ENCODE peak calls at places on chromosomes 3 and 15, in ten cellular contexts. One of them, this sample, is unnamed.

GRCh38 chr3:173913397-173913796 is 515.9 kb downstream of the NLGN1 start:
- DNase-seq in right cardiac atrium: no peak
- DNase-seq in activated CD8-positive, alpha-beta memory T cell treated with anti-CD3 and anti-CD28 coated beads, Interleukin-2, amount 50 U/mL, for 48 hours: no peak
- DNase-seq in NCI-H460: no peak
- DNase-seq in hepatic stellate cell: no peak
- DNase-seq in cardiac fibroblast: peak; percentile 33
- DNase-seq in astrocyte: peak; percentile 75
- DNase-seq in caudate nucleus: no peak
- DNase-seq in posterior vena cava: no peak
- DNase-seq in H54: no peak
- DNase-seq in this sample: no peak

GRCh38 chr3:62876064-62876463 is 848 bp upstream of the CADPS start:
- DNase-seq in right cardiac atrium: peak; percentile 62
- DNase-seq in activated CD8-positive, alpha-beta memory T cell treated with anti-CD3 and anti-CD28 coated beads, Interleukin-2, amount 50 U/mL, for 48 hours: no peak
- DNase-seq in NCI-H460: peak; percentile 11
- DNase-seq in hepatic stellate cell: no peak
- DNase-seq in cardiac fibroblast: peak; percentile 39
- DNase-seq in astrocyte: peak; percentile 64
- DNase-seq in caudate nucleus: no peak
- DNase-seq in posterior vena cava: no peak
- DNase-seq in H54: no peak
- DNase-seq in this sample: peak; percentile 5

GRCh38 chr15:69346112-69346511 is 47.4 kb downstream of the PAQR5 start:
- DNase-seq in right cardiac atrium: no peak
- DNase-seq in activated CD8-positive, alpha-beta memory T cell treated with anti-CD3 and anti-CD28 coated beads, Interleukin-2, amount 50 U/mL, for 48 hours: no peak
- DNase-seq in NCI-H460: no peak
- DNase-seq in hepatic stellate cell: peak; percentile 56
- DNase-seq in cardiac fibroblast: peak; percentile 71
- DNase-seq in astrocyte: peak; percentile 13
- DNase-seq in caudate nucleus: no peak
- DNase-seq in posterior vena cava: no peak
- DNase-seq in H54: no peak
- DNase-seq in this sample: no peak

GRCh38 chr15:70569139-70569717 is 194.1 kb downstream of the UACA start:
- DNase-seq in right cardiac atrium: no peak
- DNase-seq in activated CD8-positive, alpha-beta memory T cell treated with anti-CD3 and anti-CD28 coated beads, Interleukin-2, amount 50 U/mL, for 48 hours: peak; percentile 35
- DNase-seq in NCI-H460: peak; percentile 46
- DNase-seq in hepatic stellate cell: peak; percentile 62
- DNase-seq in cardiac fibroblast: peak; percentile 70
- DNase-seq in astrocyte: peak; percentile 55
- DNase-seq in caudate nucleus: no peak
- DNase-seq in posterior vena cava: no peak
- DNase-seq in H54: no peak
- DNase-seq in this sample: peak; percentile 29

GRCh38 chr3:81816473-81817260 is 55.2 kb upstream of the GBE1 start:
- DNase-seq in right cardiac atrium: no peak
- DNase-seq in activated CD8-positive, alpha-beta memory T cell treated with anti-CD3 and anti-CD28 coated beads, Interleukin-2, amount 50 U/mL, for 48 hours: no peak
- DNase-seq in NCI-H460: no peak
- DNase-seq in hepatic stellate cell: no peak
- DNase-seq in cardiac fibroblast: peak; percentile 3
- DNase-seq in astrocyte: peak; percentile 49
- DNase-seq in caudate nucleus: no peak
- DNase-seq in posterior vena cava: no peak
- DNase-seq in H54: no peak
- DNase-seq in this sample: no peak

GRCh38 chr15:38647683-38648082 is 83.1 kb upstream of the RASGRP1 start:
- DNase-seq in right cardiac atrium: no peak
- DNase-seq in activated CD8-positive, alpha-beta memory T cell treated with anti-CD3 and anti-CD28 coated beads, Interleukin-2, amount 50 U/mL, for 48 hours: no peak
- DNase-seq in NCI-H460: peak; percentile 3
- DNase-seq in hepatic stellate cell: no peak
- DNase-seq in cardiac fibroblast: peak; percentile 53
- DNase-seq in astrocyte: peak; percentile 4
- DNase-seq in caudate nucleus: no peak
- DNase-seq in posterior vena cava: no peak
- DNase-seq in H54: no peak
- DNase-seq in this sample: no peak

GRCh38 chr15:80777137-80777536 is 2.0 kb upstream of the CEMIP start:
- DNase-seq in right cardiac atrium: peak; percentile 58
- DNase-seq in activated CD8-positive, alpha-beta memory T cell treated with anti-CD3 and anti-CD28 coated beads, Interleukin-2, amount 50 U/mL, for 48 hours: no peak
- DNase-seq in NCI-H460: no peak
- DNase-seq in hepatic stellate cell: peak; percentile 76
- DNase-seq in cardiac fibroblast: peak; percentile 96
- DNase-seq in astrocyte: peak; percentile 76
- DNase-seq in caudate nucleus: no peak
- DNase-seq in posterior vena cava: peak; percentile 81
- DNase-seq in H54: no peak
- DNase-seq in this sample: no peak

GRCh38 chr15:33852094-33852493 is 116.2 kb upstream of the CHRM5 start:
- DNase-seq in right cardiac atrium: no peak
- DNase-seq in activated CD8-positive, alpha-beta memory T cell treated with anti-CD3 and anti-CD28 coated beads, Interleukin-2, amount 50 U/mL, for 48 hours: no peak
- DNase-seq in NCI-H460: no peak
- DNase-seq in hepatic stellate cell: peak; percentile 58
- DNase-seq in cardiac fibroblast: peak; percentile 42
- DNase-seq in astrocyte: peak; percentile 30
- DNase-seq in caudate nucleus: no peak
- DNase-seq in posterior vena cava: no peak
- DNase-seq in H54: no peak
- DNase-seq in this sample: no peak

GRCh38 chr3:119635719-119636118 is 24.7 kb downstream of the POPDC2 start:
- DNase-seq in right cardiac atrium: no peak
- DNase-seq in activated CD8-positive, alpha-beta memory T cell treated with anti-CD3 and anti-CD28 coated beads, Interleukin-2, amount 50 U/mL, for 48 hours: no peak
- DNase-seq in NCI-H460: no peak
- DNase-seq in hepatic stellate cell: no peak
- DNase-seq in cardiac fibroblast: no peak
- DNase-seq in astrocyte: no peak
- DNase-seq in caudate nucleus: no peak
- DNase-seq in posterior vena cava: no peak
- DNase-seq in H54: no peak
- DNase-seq in this sample: no peak

GRCh38 chr3:6779140-6779539 is 81.8 kb upstream of the GRM7 start:
- DNase-seq in right cardiac atrium: no peak
- DNase-seq in activated CD8-positive, alpha-beta memory T cell treated with anti-CD3 and anti-CD28 coated beads, Interleukin-2, amount 50 U/mL, for 48 hours: no peak
- DNase-seq in NCI-H460: no peak
- DNase-seq in hepatic stellate cell: no peak
- DNase-seq in cardiac fibroblast: no peak
- DNase-seq in astrocyte: no peak
- DNase-seq in caudate nucleus: no peak
- DNase-seq in posterior vena cava: no peak
- DNase-seq in H54: no peak
- DNase-seq in this sample: no peak

GRCh38 chr3:129021140-129021551 is 20.0 kb downstream of the EFCC1 start:
- DNase-seq in right cardiac atrium: no peak
- DNase-seq in activated CD8-positive, alpha-beta memory T cell treated with anti-CD3 and anti-CD28 coated beads, Interleukin-2, amount 50 U/mL, for 48 hours: no peak
- DNase-seq in NCI-H460: no peak
- DNase-seq in hepatic stellate cell: no peak
- DNase-seq in cardiac fibroblast: peak; percentile 40
- DNase-seq in astrocyte: peak; percentile 8
- DNase-seq in caudate nucleus: no peak
- DNase-seq in posterior vena cava: peak; percentile 68
- DNase-seq in H54: no peak
- DNase-seq in this sample: no peak

GRCh38 chr3:186620213-186621092 is 7.6 kb downstream of the AHSG start:
- DNase-seq in right cardiac atrium: no peak
- DNase-seq in activated CD8-positive, alpha-beta memory T cell treated with anti-CD3 and anti-CD28 coated beads, Interleukin-2, amount 50 U/mL, for 48 hours: no peak
- DNase-seq in NCI-H460: no peak
- DNase-seq in hepatic stellate cell: no peak
- DNase-seq in cardiac fibroblast: no peak
- DNase-seq in astrocyte: no peak
- DNase-seq in caudate nucleus: no peak
- DNase-seq in posterior vena cava: no peak
- DNase-seq in H54: no peak
- DNase-seq in this sample: no peak

GRCh38 chr3:116103868-116104530 is 341.3 kb downstream of the LSAMP start:
- DNase-seq in right cardiac atrium: no peak
- DNase-seq in activated CD8-positive, alpha-beta memory T cell treated with anti-CD3 and anti-CD28 coated beads, Interleukin-2, amount 50 U/mL, for 48 hours: no peak
- DNase-seq in NCI-H460: no peak
- DNase-seq in hepatic stellate cell: no peak
- DNase-seq in cardiac fibroblast: no peak
- DNase-seq in astrocyte: no peak
- DNase-seq in caudate nucleus: no peak
- DNase-seq in posterior vena cava: no peak
- DNase-seq in H54: no peak
- DNase-seq in this sample: no peak

GRCh38 chr15:85386261-85386660 is 5.9 kb downstream of the AKAP13 start:
- DNase-seq in right cardiac atrium: no peak
- DNase-seq in activated CD8-positive, alpha-beta memory T cell treated with anti-CD3 and anti-CD28 coated beads, Interleukin-2, amount 50 U/mL, for 48 hours: no peak
- DNase-seq in NCI-H460: no peak
- DNase-seq in hepatic stellate cell: no peak
- DNase-seq in cardiac fibroblast: no peak
- DNase-seq in astrocyte: no peak
- DNase-seq in caudate nucleus: no peak
- DNase-seq in posterior vena cava: no peak
- DNase-seq in H54: no peak
- DNase-seq in this sample: no peak

GRCh38 chr3:14295777-14296176 is 106.6 kb upstream of the SLC6A6 start:
- DNase-seq in right cardiac atrium: no peak
- DNase-seq in activated CD8-positive, alpha-beta memory T cell treated with anti-CD3 and anti-CD28 coated beads, Interleukin-2, amount 50 U/mL, for 48 hours: no peak
- DNase-seq in NCI-H460: no peak
- DNase-seq in hepatic stellate cell: no peak
- DNase-seq in cardiac fibroblast: no peak
- DNase-seq in astrocyte: no peak
- DNase-seq in caudate nucleus: no peak
- DNase-seq in posterior vena cava: no peak
- DNase-seq in H54: no peak
- DNase-seq in this sample: no peak

This sample was measured in glomerular endothelial cell.